ENCODE peak calls at places on chromosomes 16 and 17, in eight cellular contexts. U is AG10803; R is stimulated activated CD8-positive, alpha-beta memory T cell treated with anti-CD3 and anti-CD28 coated beads, Interleukin-12 subunit alpha, Interleukin-12 subunit beta, amount 100 ng/mL, for 4 hours; J is type B pancreatic cell; Z is naive B cell; P is left colon; V is T-helper 2 cell; S is stimulated activated CD4-positive, alpha-beta T cell treated with anti-CD3 and anti-CD28 coated beads, Interleukin-15, amount 100 ng/mL, for 1 hour. G is an unnamed sample.

GRCh38 chr16:2743007-2743810 is 9.2 kb upstream of the SRRM2 start:
- DNase-seq in U (no peak), R (no peak), J (no peak), Z (no peak), P (no peak), V (no peak), S (no peak), G (no peak)

GRCh38 chr17:66580601-66581385 is 254.1 kb upstream of the CACNG5 start:
- DNase-seq in U (peak), R (no peak), J (no peak), Z (no peak), P (peak), V (no peak), S (no peak), G (no peak)

GRCh38 chr16:16041196-16041892 is 91.9 kb downstream of the ABCC1 start:
- DNase-seq in U (no peak), R (no peak), J (no peak), Z (no peak), P (no peak), V (no peak), S (no peak), G (no peak)

GRCh38 chr17:14306602-14307001 is 5.7 kb downstream of the HS3ST3B1 start:
- DNase-seq in U (peak), R (no peak), J (no peak), Z (no peak), P (no peak), V (no peak), S (no peak), G (no peak)

GRCh38 chr17:82443465-82444283 is 6.9 kb downstream of the CYBC1 start:
- DNase-seq in U (no peak), R (no peak), J (no peak), Z (no peak), P (no peak), V (no peak), S (no peak), G (no peak)

GRCh38 chr17:49197346-49197998 is 12.9 kb downstream of the GNGT2 start:
- DNase-seq in U (no peak), R (no peak), J (no peak), Z (no peak), P (no peak), V (no peak), S (no peak), G (no peak)

GRCh38 chr17:36183811-36184765 is 7.7 kb upstream of the TBC1D3B start:
- DNase-seq in U (no peak), R (no peak), J (no peak), Z (no peak), P (no peak), V (no peak), S (no peak), G (no peak)

GRCh38 chr17:6420173-6420641 is 14.7 kb downstream of the AIPL1 start:
- DNase-seq in U (no peak), R (no peak), J (no peak), Z (no peak), P (peak), V (no peak), S (no peak), G (no peak)

GRCh38 chr17:59899099-59899498 is 6.2 kb downstream of the RPS6KB1 start:
- DNase-seq in U (peak), R (no peak), J (no peak), Z (no peak), P (no peak), V (no peak), S (no peak), G (no peak)

GRCh38 chr16:87945351-87946042 is 5.7 kb upstream of the BANP start:
- DNase-seq in U (peak), R (no peak), J (no peak), Z (peak), P (peak), V (no peak), S (no peak), G (no peak)

GRCh38 chr17:13947499-13947898 is 121.8 kb upstream of the COX10 start:
- DNase-seq in U (peak), R (no peak), J (no peak), Z (no peak), P (no peak), V (no peak), S (no peak), G (no peak)

GRCh38 chr17:47292206-47292605 is 31.5 kb upstream of the EFCAB13 start:
- DNase-seq in U (no peak), R (no peak), J (no peak), Z (no peak), P (no peak), V (no peak), S (no peak), G (no peak)

GRCh38 chr17:80021600-80021999 is 14.1 kb downstream of the TBC1D16 start:
- DNase-seq in U (no peak), R (no peak), J (no peak), Z (no peak), P (no peak), V (no peak), S (no peak), G (no peak)

GRCh38 chr17:8163978-8164814 is 1.4 kb upstream of the VAMP2 start:
- DNase-seq in U (peak), R (no peak), J (no peak), Z (peak), P (peak), V (peak), S (no peak), G (peak)

GRCh38 chr16:84341533-84342295 is 26.6 kb upstream of the ATP2C2 start:
- DNase-seq in U (no peak), R (no peak), J (no peak), Z (no peak), P (peak), V (no peak), S (no peak), G (no peak)

GRCh38 chr16:1920727-1921155 is 2.5 kb upstream of the HS3ST6 start:
- DNase-seq in U (no peak), R (no peak), J (no peak), Z (no peak), P (peak), V (no peak), S (no peak), G (no peak)

GRCh38 chr17:16150251-16150859 is 65.0 kb downstream of the NCOR1 start:
- DNase-seq in U (peak), R (no peak), J (no peak), Z (no peak), P (no peak), V (no peak), S (no peak), G (no peak)

GRCh38 chr17:37026534-37026875 is 77.8 kb downstream of the AATF start:
- DNase-seq in U (no peak), R (no peak), J (no peak), Z (no peak), P (no peak), V (no peak), S (no peak), G (no peak)

GRCh38 chr17:68435876-68436842 is 21.1 kb downstream of the WIPI1 start:
- DNase-seq in U (peak), R (peak), J (peak), Z (peak), P (peak), V (peak), S (peak), G (peak)

GRCh38 chr17:73643012-73643845 is 1.0 kb downstream of the SDK2 start:
- DNase-seq in U (no peak), R (no peak), J (no peak), Z (peak), P (peak), V (peak), S (no peak), G (no peak)

GRCh38 chr17:82544431-82545070 is 25.0 kb downstream of the FOXK2 start:
- DNase-seq in U (no peak), R (no peak), J (no peak), Z (no peak), P (no peak), V (no peak), S (no peak), G (no peak)

GRCh38 chr16:75130150-75130771 is 13.7 kb upstream of the LDHD start:
- DNase-seq in U (peak), R (no peak), J (no peak), Z (no peak), P (no peak), V (no peak), S (no peak), G (no peak)

GRCh38 chr16:19697756-19698318 is 20.2 kb downstream of the KNOP1 start:
- DNase-seq in U (no peak), R (no peak), J (no peak), Z (no peak), P (peak), V (no peak), S (no peak), G (no peak)

GRCh38 chr17:63836811-63837210 is 5.7 kb downstream of the SMARCD2 start:
- DNase-seq in U (no peak), R (no peak), J (no peak), Z (no peak), P (no peak), V (no peak), S (no peak), G (no peak)

GRCh38 chr17:77959216-77959925 is 868 bp downstream of the TNRC6C start:
- DNase-seq in U (no peak), R (peak), J (no peak), Z (peak), P (peak), V (peak), S (no peak), G (peak)

G was measured in effector CD4-positive, alpha-beta T cell.